ENCODE peak calls at places on chromosomes 11 and 22, in eight cellular contexts. Q is COR-L47, Z is NCI-H1092, M is AG08395, G is NCI-H1436, A is T-helper 1 cell, X is neuronal stem cell, R is DMS53. E is an unnamed sample.

GRCh38 chr11:58003036-58003435 is 20.6 kb upstream of the OR9Q1 start:
- DNase-seq in Q (no peak), Z (no peak), M (no peak), G (no peak), A (no peak), X (no peak), R (no peak), E (no peak)

GRCh38 chr22:45860201-45860600 is 116.8 kb downstream of the WNT7B start:
- DNase-seq in Q (no peak), Z (no peak), M (no peak), G (no peak), A (no peak), X (no peak), R (no peak), E (no peak)

GRCh38 chr22:49772692-49773091 is 55.0 kb downstream of the BRD1 start:
- DNase-seq in Q (no peak), Z (no peak), M (no peak), G (no peak), A (no peak), X (no peak), R (no peak), E (no peak)

GRCh38 chr11:65857500-65858353 is at the start of gene CFL1:
- DNase-seq in Q (peak; percentile 97), Z (peak; percentile 99), M (peak; percentile 91), G (peak; percentile 95), A (peak; percentile 96), X (peak; percentile 97), R (peak; percentile 99), E (peak; percentile 94)

GRCh38 chr22:41923595-41924276 is 2.9 kb downstream of the TNFRSF13C start:
- DNase-seq in Q (no peak), Z (no peak), M (no peak), G (no peak), A (no peak), X (no peak), R (no peak), E (no peak)

GRCh38 chr11:1455032-1455762 is 31.4 kb downstream of the MOB2 start:
- DNase-seq in Q (no peak), Z (no peak), M (no peak), G (no peak), A (no peak), X (no peak), R (no peak), E (no peak)

GRCh38 chr11:111526501-111526900 is 11.9 kb downstream of the HOATZ start:
- DNase-seq in Q (no peak), Z (no peak), M (peak; percentile 67), G (no peak), A (no peak), X (no peak), R (peak; percentile 23), E (peak; percentile 34)

GRCh38 chr11:63554901-63555218 is 8.3 kb downstream of the PLAAT2 start:
- DNase-seq in Q (no peak), Z (no peak), M (no peak), G (no peak), A (no peak), X (no peak), R (no peak), E (no peak)

GRCh38 chr11:2158966-2159365 is 2.0 kb downstream of the INS start:
- DNase-seq in Q (no peak), Z (no peak), M (no peak), G (no peak), A (no peak), X (no peak), R (no peak), E (no peak)

GRCh38 chr11:7651140-7651551 is 22.2 kb downstream of the CYB5R2 start:
- DNase-seq in Q (no peak), Z (no peak), M (peak; percentile 25), G (no peak), A (no peak), X (no peak), R (no peak), E (no peak)

GRCh38 chr11:115765803-115766239 is 261.6 kb upstream of the CADM1 start:
- DNase-seq in Q (no peak), Z (no peak), M (no peak), G (no peak), A (no peak), X (no peak), R (no peak), E (no peak)

GRCh38 chr22:22349455-22349836 is 104.9 kb downstream of the VPREB1 start:
- DNase-seq in Q (no peak), Z (no peak), M (no peak), G (no peak), A (no peak), X (no peak), R (peak; percentile 12), E (no peak)

GRCh38 chr11:28347351-28347750 is 239.2 kb downstream of the METTL15 start:
- DNase-seq in Q (no peak), Z (no peak), M (no peak), G (no peak), A (no peak), X (no peak), R (no peak), E (no peak)

GRCh38 chr11:67393990-67394389 is 2.2 kb downstream of the RAD9A start:
- DNase-seq in Q (no peak), Z (no peak), M (no peak), G (no peak), A (no peak), X (no peak), R (no peak), E (no peak)

GRCh38 chr11:36672815-36673450 is 74.9 kb upstream of the RAG2 start:
- DNase-seq in Q (peak; percentile 16), Z (no peak), M (peak; percentile 20), G (no peak), A (no peak), X (no peak), R (peak; percentile 65), E (no peak)

GRCh38 chr11:107849791-107850190 is 8.8 kb downstream of the SLC35F2 start:
- DNase-seq in Q (no peak), Z (no peak), M (no peak), G (no peak), A (no peak), X (no peak), R (no peak), E (no peak)

GRCh38 chr11:90849278-90849677 is 626.4 kb upstream of the CHORDC1 start:
- DNase-seq in Q (no peak), Z (no peak), M (no peak), G (no peak), A (no peak), X (no peak), R (no peak), E (no peak)

GRCh38 chr11:46300270-46300669 is 22.8 kb downstream of the CREB3L1 start:
- DNase-seq in Q (no peak), Z (no peak), M (no peak), G (no peak), A (no peak), X (no peak), R (no peak), E (no peak)

GRCh38 chr11:61709572-61709971 is 29.4 kb downstream of the DAGLA start:
- DNase-seq in Q (no peak), Z (no peak), M (no peak), G (peak; percentile 74), A (no peak), X (no peak), R (no peak), E (no peak)

GRCh38 chr11:37858398-37858797 is 1260.4 kb upstream of the RAG2 start:
- DNase-seq in Q (no peak), Z (no peak), M (no peak), G (no peak), A (no peak), X (no peak), R (peak; percentile 29), E (no peak)

GRCh38 chr22:37206841-37207821 is 5.1 kb downstream of the SSTR3 start:
- DNase-seq in Q (no peak), Z (no peak), M (no peak), G (no peak), A (no peak), X (no peak), R (no peak), E (no peak)

GRCh38 chr22:40431021-40431420 is 60.6 kb downstream of the SGSM3 start:
- DNase-seq in Q (no peak), Z (no peak), M (no peak), G (no peak), A (no peak), X (no peak), R (no peak), E (no peak)

GRCh38 chr11:59199546-59200420 is 12.9 kb downstream of the MPEG1 start:
- DNase-seq in Q (no peak), Z (no peak), M (no peak), G (no peak), A (no peak), X (no peak), R (no peak), E (no peak)

GRCh38 chr11:115379528-115379927 is 124.7 kb downstream of the CADM1 start:
- DNase-seq in Q (no peak), Z (no peak), M (no peak), G (no peak), A (no peak), X (no peak), R (peak; percentile 24), E (no peak)

GRCh38 chr22:43511276-43511910 is 99.6 kb downstream of the MPPED1 start:
- DNase-seq in Q (no peak), Z (no peak), M (no peak), G (no peak), A (no peak), X (no peak), R (no peak), E (no peak)

GRCh38 chr22:31618471-31619176 is 43.4 kb downstream of the PISD start:
- DNase-seq in Q (no peak), Z (no peak), M (no peak), G (no peak), A (no peak), X (no peak), R (peak; percentile 14), E (no peak)

GRCh38 chr22:25054943-25055511 is 102.5 kb downstream of the KIAA1671 start:
- DNase-seq in Q (no peak), Z (no peak), M (no peak), G (no peak), A (no peak), X (no peak), R (peak; percentile 23), E (no peak)

GRCh38 chr11:67732045-67732787 is 57.8 kb upstream of the ALDH3B2 start:
- DNase-seq in Q (peak; percentile 54), Z (no peak), M (no peak), G (peak; percentile 41), A (no peak), X (no peak), R (peak; percentile 88), E (peak; percentile 62)

GRCh38 chr11:2565447-2566222 is 120.8 kb downstream of the KCNQ1 start:
- DNase-seq in Q (no peak), Z (no peak), M (no peak), G (no peak), A (peak; percentile 7), X (no peak), R (no peak), E (no peak)

GRCh38 chr11:44618561-44619425 is 53.3 kb downstream of the CD82 start:
- DNase-seq in Q (no peak), Z (no peak), M (no peak), G (no peak), A (peak; percentile 8), X (no peak), R (no peak), E (no peak)

GRCh38 chr11:46339816-46340215 is 7.4 kb upstream of the DGKZ start:
- DNase-seq in Q (no peak), Z (no peak), M (no peak), G (no peak), A (no peak), X (no peak), R (no peak), E (no peak)

GRCh38 chr22:46432164-46433068 is 96.9 kb downstream of the TRMU start:
- DNase-seq in Q (no peak), Z (no peak), M (no peak), G (no peak), A (no peak), X (no peak), R (peak; percentile 64), E (peak; percentile 47)

GRCh38 chr11:35236667-35237003 is 97.7 kb downstream of the CD44 start:
- DNase-seq in Q (no peak), Z (no peak), M (peak; percentile 73), G (no peak), A (no peak), X (no peak), R (no peak), E (no peak)

GRCh38 chr11:102589047-102589459 is 36.1 kb downstream of the MMP20 start:
- DNase-seq in Q (no peak), Z (no peak), M (no peak), G (no peak), A (no peak), X (no peak), R (no peak), E (no peak)